ENCODE peak calls at places on chromosomes 4 and X, in four cellular contexts. One of them, this sample, is unnamed.

GRCh38 chrX:101462892-101463291 is 22.4 kb upstream of the ARMCX4 start:
- DNase-seq in right atrium auricular region: no peak
- DNase-seq in right cardiac atrium: no peak
- DNase-seq in breast epithelium: no peak
- DNase-seq in this sample: no peak

GRCh38 chr4:112038861-112039260 is 106.4 kb upstream of the FAM241A start:
- DNase-seq in breast epithelium: no peak
- DNase-seq in right cardiac atrium: no peak
- DNase-seq in right atrium auricular region: no peak
- DNase-seq in this sample: no peak

GRCh38 chr4:66911898-66912297 is 633.4 kb downstream of the CENPC start:
- DNase-seq in right atrium auricular region: no peak
- DNase-seq in breast epithelium: no peak
- DNase-seq in right cardiac atrium: no peak
- DNase-seq in this sample: no peak

GRCh38 chr4:26176621-26177121 is 144.1 kb upstream of the RBPJ start:
- DNase-seq in breast epithelium: no peak
- DNase-seq in right atrium auricular region: no peak
- DNase-seq in right cardiac atrium: peak; percentile 61
- DNase-seq in this sample: no peak

GRCh38 chr4:71254451-71255012 is 84.3 kb upstream of the SLC4A4 start:
- DNase-seq in breast epithelium: no peak
- DNase-seq in right cardiac atrium: no peak
- DNase-seq in right atrium auricular region: no peak
- DNase-seq in this sample: no peak

GRCh38 chrX:148960060-148960459 is 459.6 kb downstream of the AFF2 start:
- DNase-seq in breast epithelium: no peak
- DNase-seq in right atrium auricular region: no peak
- DNase-seq in right cardiac atrium: no peak
- DNase-seq in this sample: no peak

GRCh38 chr4:76401654-76402053 is 19.3 kb downstream of the CCDC158 start:
- DNase-seq in right atrium auricular region: no peak
- DNase-seq in right cardiac atrium: no peak
- DNase-seq in breast epithelium: no peak
- DNase-seq in this sample: no peak

GRCh38 chr4:183468210-183469095 is 24.0 kb downstream of the CDKN2AIP start:
- DNase-seq in right cardiac atrium: no peak
- DNase-seq in right atrium auricular region: no peak
- DNase-seq in breast epithelium: no peak
- DNase-seq in this sample: no peak

GRCh38 chr4:152247271-152247975 is 288.5 kb downstream of the FBXW7 start:
- DNase-seq in right atrium auricular region: no peak
- DNase-seq in breast epithelium: no peak
- DNase-seq in right cardiac atrium: peak; percentile 58
- DNase-seq in this sample: no peak

GRCh38 chr4:1596393-1596792 is 87.7 kb downstream of the FAM53A start:
- DNase-seq in breast epithelium: no peak
- DNase-seq in right atrium auricular region: no peak
- DNase-seq in right cardiac atrium: peak; percentile 41
- DNase-seq in this sample: no peak

GRCh38 chr4:95367824-95368223 is 180.9 kb downstream of the UNC5C start:
- DNase-seq in right cardiac atrium: no peak
- DNase-seq in right atrium auricular region: no peak
- DNase-seq in breast epithelium: no peak
- DNase-seq in this sample: no peak

GRCh38 chr4:165209796-165210195 is 2.4 kb downstream of the KLHL2 start:
- DNase-seq in right atrium auricular region: no peak
- DNase-seq in breast epithelium: no peak
- DNase-seq in right cardiac atrium: no peak
- DNase-seq in this sample: no peak

GRCh38 chr4:141391293-141391692 is 170.6 kb downstream of the ZNF330 start:
- DNase-seq in right cardiac atrium: no peak
- DNase-seq in breast epithelium: no peak
- DNase-seq in right atrium auricular region: no peak
- DNase-seq in this sample: no peak

GRCh38 chrX:48025561-48025960 is 18.8 kb downstream of the SPACA5 start:
- DNase-seq in right cardiac atrium: peak; percentile 16
- DNase-seq in right atrium auricular region: no peak
- DNase-seq in breast epithelium: no peak
- DNase-seq in this sample: peak; percentile 66

GRCh38 chrX:70043685-70044084 is 6.1 kb downstream of the AWAT2 start:
- DNase-seq in breast epithelium: no peak
- DNase-seq in right atrium auricular region: no peak
- DNase-seq in right cardiac atrium: no peak
- DNase-seq in this sample: no peak

GRCh38 chr4:150140774-150141400 is 62.6 kb downstream of the DCLK2 start:
- DNase-seq in right cardiac atrium: no peak
- DNase-seq in right atrium auricular region: no peak
- DNase-seq in breast epithelium: no peak
- DNase-seq in this sample: no peak

GRCh38 chrX:116499780-116500179 is 37.0 kb upstream of the CT83 start:
- DNase-seq in breast epithelium: no peak
- DNase-seq in right atrium auricular region: no peak
- DNase-seq in right cardiac atrium: no peak
- DNase-seq in this sample: no peak

GRCh38 chr4:185911556-185912064 is 99.6 kb upstream of the SORBS2 start:
- DNase-seq in right atrium auricular region: no peak
- DNase-seq in breast epithelium: no peak
- DNase-seq in right cardiac atrium: no peak
- DNase-seq in this sample: no peak

GRCh38 chrX:15911729-15912550 is 57.3 kb upstream of the AP1S2 start:
- DNase-seq in right cardiac atrium: no peak
- DNase-seq in right atrium auricular region: no peak
- DNase-seq in breast epithelium: no peak
- DNase-seq in this sample: no peak

GRCh38 chrX:46251755-46252154 is 293.5 kb downstream of the ZNF674 start:
- DNase-seq in breast epithelium: no peak
- DNase-seq in right atrium auricular region: no peak
- DNase-seq in right cardiac atrium: no peak
- DNase-seq in this sample: no peak

GRCh38 chrX:138858946-138859345 is 147.4 kb upstream of the FGF13 start:
- DNase-seq in right atrium auricular region: no peak
- DNase-seq in breast epithelium: no peak
- DNase-seq in right cardiac atrium: no peak
- DNase-seq in this sample: no peak

DNA sequence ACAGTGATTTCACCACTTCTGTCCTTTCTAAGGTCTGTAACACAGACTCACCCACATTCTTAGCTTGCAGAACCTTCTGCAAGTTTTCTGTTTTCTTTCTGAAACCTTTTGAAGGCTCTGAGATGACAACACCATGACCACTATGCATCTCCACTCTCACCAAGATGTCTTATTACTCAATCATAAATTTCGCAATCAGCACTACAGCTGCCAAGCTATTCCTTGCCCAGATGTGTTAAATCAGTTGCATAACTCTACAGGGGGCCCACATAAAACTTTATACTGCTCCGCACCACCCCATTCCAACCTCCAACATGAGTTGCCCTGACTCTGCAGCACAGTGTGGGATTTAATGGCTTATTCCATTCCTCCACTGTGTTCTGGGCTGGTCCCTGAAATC is 229.9 kb downstream of the COL25A1 start:
- DNase-seq in right atrium auricular region: no peak
- DNase-seq in right cardiac atrium: no peak
- DNase-seq in breast epithelium: no peak
- DNase-seq in this sample: no peak
- H3K4me1 ChIP-seq in right atrium auricular region: no peaks in the 10 kb centered on the region
- H3K4me1 ChIP-seq in right cardiac atrium: no peaks in the 10 kb centered on the region
- H3K4me1 ChIP-seq in breast epithelium: no peaks in the 10 kb centered on the region
- H3K4me1 ChIP-seq in this sample: peaks cover 7% of the 10 kb centered on the region

GRCh38 chr4:169115897-169116254 is 105.8 kb upstream of the CBR4 start:
- DNase-seq in breast epithelium: no peak
- DNase-seq in right atrium auricular region: no peak
- DNase-seq in right cardiac atrium: no peak
- DNase-seq in this sample: no peak
- H3K27ac ChIP-seq in breast epithelium: peak overlapping the region; percentile 19
- H3K27ac ChIP-seq in right atrium auricular region: no peak overlapping the region
- H3K27ac ChIP-seq in right cardiac atrium: no peak overlapping the region
- H3K27ac ChIP-seq in this sample: no peak overlapping the region

GRCh38 chr4:16136321-16136720 is 52.5 kb upstream of the PROM1 start:
- DNase-seq in right cardiac atrium: no peak
- DNase-seq in right atrium auricular region: no peak
- DNase-seq in breast epithelium: no peak
- DNase-seq in this sample: no peak
- H3K4me1 ChIP-seq in right cardiac atrium: no peaks in the 10 kb centered on the region
- H3K4me1 ChIP-seq in right atrium auricular region: no peaks in the 10 kb centered on the region
- H3K4me1 ChIP-seq in breast epithelium: peaks cover 4% of the 10 kb centered on the region
- H3K4me1 ChIP-seq in this sample: no peaks in the 10 kb centered on the region

DNA sequence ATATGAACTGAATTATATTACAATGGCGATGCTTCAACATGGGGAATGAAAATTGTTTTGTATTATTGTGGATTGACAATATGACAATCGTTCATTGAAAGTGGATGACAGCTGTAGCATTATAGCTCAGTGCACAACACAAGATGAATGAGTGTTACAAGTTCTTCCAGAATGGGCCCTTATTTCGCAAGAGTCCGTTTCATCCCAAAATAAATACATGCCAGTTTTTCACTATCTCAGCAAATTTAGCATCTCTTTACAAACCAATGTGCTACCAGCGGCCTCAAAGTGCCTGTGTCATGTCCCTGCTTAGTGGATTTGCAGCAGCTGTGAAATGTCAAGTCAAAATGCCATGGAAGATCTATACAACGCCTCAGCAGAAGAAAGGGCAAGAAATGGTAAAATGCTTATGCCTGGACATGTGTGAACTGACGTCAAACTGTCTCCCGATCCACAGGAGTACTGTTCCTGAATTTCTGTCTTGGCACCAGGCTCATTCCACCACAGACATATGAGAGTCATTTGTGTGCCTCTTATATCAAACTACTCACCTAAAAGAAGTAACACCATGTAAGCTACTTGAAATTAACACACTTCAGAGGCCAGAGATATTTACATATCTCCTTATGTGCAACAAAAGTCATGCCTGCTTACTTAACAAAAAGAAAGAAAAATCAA is 109.5 kb downstream of the MAML3 start:
- DNase-seq in right cardiac atrium: no peak
- DNase-seq in breast epithelium: no peak
- DNase-seq in right atrium auricular region: no peak
- DNase-seq in this sample: no peak
- H3K27ac ChIP-seq in right cardiac atrium: no peak overlapping the region
- H3K27ac ChIP-seq in breast epithelium: no peak overlapping the region
- H3K27ac ChIP-seq in right atrium auricular region: no peak overlapping the region
- H3K27ac ChIP-seq in this sample: peak overlapping the region; percentile 36

GRCh38 chr4:85498068-85498733 is 23.3 kb downstream of the ARHGAP24 start:
- DNase-seq in right cardiac atrium: peak; percentile 66
- DNase-seq in breast epithelium: no peak
- DNase-seq in right atrium auricular region: peak; percentile 79
- DNase-seq in this sample: no peak
- H3K4me1 ChIP-seq in right cardiac atrium: peaks cover 11% of the 10 kb centered on the region
- H3K4me1 ChIP-seq in breast epithelium: no peaks in the 10 kb centered on the region
- H3K4me1 ChIP-seq in right atrium auricular region: no peaks in the 10 kb centered on the region
- H3K4me1 ChIP-seq in this sample: peaks cover 45% of the 10 kb centered on the region

GRCh38 chr4:2925496-2925895 is 37.7 kb downstream of the NOP14 start:
- DNase-seq in right cardiac atrium: no peak
- DNase-seq in breast epithelium: peak; percentile 5
- DNase-seq in right atrium auricular region: no peak
- DNase-seq in this sample: no peak

GRCh38 chr4:2923678-2924173 is 39.5 kb downstream of the NOP14 start:
- DNase-seq in right cardiac atrium: no peak
- DNase-seq in breast epithelium: peak; percentile 50
- DNase-seq in right atrium auricular region: no peak
- DNase-seq in this sample: no peak

GRCh38 chr4:2925931-2926860 is 37.0 kb downstream of the NOP14 start:
- DNase-seq in right atrium auricular region: no peak
- DNase-seq in right cardiac atrium: no peak
- DNase-seq in breast epithelium: peak; percentile 49
- DNase-seq in this sample: no peak

GRCh38 chr4:2924286-2924685 is 38.9 kb downstream of the NOP14 start:
- DNase-seq in right atrium auricular region: no peak
- DNase-seq in right cardiac atrium: no peak
- DNase-seq in breast epithelium: peak; percentile 19
- DNase-seq in this sample: no peak

GRCh38 chr4:2924765-2925301 is 38.4 kb downstream of the NOP14 start:
- DNase-seq in breast epithelium: peak; percentile 49
- DNase-seq in right cardiac atrium: no peak
- DNase-seq in right atrium auricular region: no peak
- DNase-seq in this sample: no peak
- H3K27ac ChIP-seq in breast epithelium: peak overlapping the region; percentile 23
- H3K27ac ChIP-seq in right cardiac atrium: no peak overlapping the region
- H3K27ac ChIP-seq in right atrium auricular region: no peak overlapping the region
- H3K27ac ChIP-seq in this sample: no peak overlapping the region